ENCODE peak calls at places on chromosomes 5 and 9, in nine cellular contexts. X is tibial nerve, I is BE2C, T is A549, O is lung, U is fibroblast of lung, G is kidney, J is ovary, B is esophagus squamous epithelium. L is an unnamed sample. For H3K9me3, the result is how much of the 10 kb centered on the place peaks cover.

GRCh38 chr9:78400496-78400895 is 103.6 kb downstream of the PSAT1 start:
- DNase-seq in X (no peak), I (no peak), T (no peak), O (no peak), U (no peak), G (no peak), J (no peak), B (no peak), L (no peak)

GRCh38 chr9:38443181-38443580 is 18.9 kb upstream of the IGFBPL1 start:
- DNase-seq in X (no peak), I (no peak), T (peak), O (no peak), U (peak), G (no peak), J (no peak), B (no peak), L (no peak)

GRCh38 chr5:55558484-55558883 is 23.7 kb upstream of the PLPP1 start:
- DNase-seq in X (no peak), I (no peak), T (no peak), O (no peak), U (no peak), G (no peak), J (no peak), B (no peak), L (no peak)

GRCh38 chr9:6564370-6564769 is 81.2 kb downstream of the GLDC start:
- DNase-seq in X (no peak), I (no peak), T (no peak), O (no peak), U (peak), G (no peak), J (no peak), B (no peak), L (no peak)

GRCh38 chr5:1864896-1865440 is 17.8 kb downstream of the IRX4 start:
- DNase-seq in X (no peak), I (no peak), T (no peak), O (no peak), U (no peak), G (no peak), J (no peak), B (no peak), L (no peak)

GRCh38 chr5:108381034-108381954 is 604 bp downstream of the FBXL17 start:
- DNase-seq in X (peak), I (peak), T (peak), O (peak), U (peak), G (peak), J (peak), B (peak), L (peak)

GRCh38 chr5:107388111-107388861 is 282.5 kb downstream of the EFNA5 start:
- DNase-seq in X (no peak), I (peak), T (no peak), O (no peak), U (peak), G (no peak), J (no peak), B (no peak), L (no peak)

GRCh38 chr9:108186996-108187395 is 668.8 kb downstream of the ACTL7B start:
- DNase-seq in X (no peak), I (no peak), T (no peak), O (no peak), U (peak), G (peak), J (peak), B (no peak), L (no peak)

GRCh38 chr5:5678909-5679308 is 256.4 kb downstream of the ICE1 start:
- DNase-seq in X (no peak), I (peak), T (no peak), O (no peak), U (no peak), G (peak), J (no peak), B (no peak), L (no peak)

DNA sequence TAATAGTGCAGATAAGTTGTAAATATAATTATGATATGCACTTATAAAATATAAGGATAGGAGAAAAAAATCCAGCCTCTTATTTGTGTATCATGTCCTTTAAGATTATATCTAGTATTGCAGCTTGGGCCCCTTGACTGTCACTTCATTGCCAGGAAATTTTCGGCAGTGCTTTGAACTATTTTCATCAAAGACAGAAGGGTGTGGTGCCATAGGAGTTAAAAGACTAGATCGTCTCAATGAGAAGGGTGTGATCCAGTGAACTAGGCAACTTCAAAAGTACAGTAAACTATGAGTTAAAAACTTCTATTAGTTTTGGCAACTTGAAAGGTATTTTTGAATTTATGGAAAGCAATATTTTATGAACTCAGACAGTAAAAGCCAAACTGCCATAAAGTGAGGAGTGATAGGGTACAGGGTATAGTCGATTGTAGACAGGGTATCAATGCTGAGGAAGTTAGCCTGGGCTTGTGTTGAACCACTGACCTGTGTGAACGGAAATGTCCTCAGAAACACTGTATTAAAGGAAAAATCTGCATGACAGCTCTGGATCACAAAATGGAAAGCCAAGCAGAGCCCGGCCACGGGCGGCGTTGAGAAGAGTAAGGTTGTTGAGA is 48.6 kb upstream of the IZUMO3 start:
- DNase-seq in X (no peak), I (no peak), T (no peak), O (no peak), U (no peak), G (peak), J (no peak), B (no peak), L (no peak)
- H3K9me3 ChIP-seq in X (under half), I (under half), T (under half), O (under half), U (under half), G (under half), J (under half), B (under half), L (under half)

GRCh38 chr9:89234636-89235035 is 56.0 kb upstream of the SHC3 start:
- DNase-seq in X (no peak), I (peak), T (peak), O (peak), U (peak), G (no peak), J (no peak), B (no peak), L (peak)
- TF ChIP-seq CTCF in X (no peak), I (peak), T (peak), O (no peak), U (peak), G (no peak), J (no peak), B (no peak), L (no peak)

DNA sequence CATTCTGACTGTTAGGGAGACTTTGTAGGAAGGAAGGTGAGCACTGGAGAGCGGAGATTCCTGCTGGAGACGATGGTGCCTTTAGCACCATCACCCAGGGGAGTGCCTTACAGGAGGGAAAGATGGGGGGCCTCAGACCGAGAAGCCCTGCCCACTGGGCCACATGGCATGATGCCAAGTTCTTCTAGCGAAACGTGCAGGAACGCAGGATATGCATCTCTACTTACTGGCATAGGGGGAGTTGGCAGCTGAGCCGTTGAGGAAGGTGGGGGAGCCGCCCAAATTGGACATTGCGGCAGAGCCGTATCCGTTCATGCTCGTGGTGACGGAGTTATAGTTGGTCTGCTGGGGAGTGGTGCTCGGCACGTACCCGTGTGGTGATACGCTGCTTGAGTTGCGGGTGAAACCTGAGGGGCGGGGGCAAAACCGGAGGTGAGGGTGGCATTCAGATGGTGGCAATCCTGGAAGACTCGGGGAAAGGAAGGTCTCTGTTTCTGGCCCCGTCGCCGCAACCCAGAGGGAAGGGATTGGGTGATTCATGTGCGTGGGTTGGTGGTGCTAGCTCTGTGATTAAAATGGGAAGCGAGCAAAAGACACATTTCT is 387.7 kb downstream of the EBF1 start:
- DNase-seq in X (no peak), I (no peak), T (no peak), O (no peak), U (no peak), G (no peak), J (no peak), B (no peak), L (no peak)
- H3K9me3 ChIP-seq in X (under half), I (under half), T (under half), O (under half), U (under half), G (under half), J (under half), B (under half), L (under half)

DNA sequence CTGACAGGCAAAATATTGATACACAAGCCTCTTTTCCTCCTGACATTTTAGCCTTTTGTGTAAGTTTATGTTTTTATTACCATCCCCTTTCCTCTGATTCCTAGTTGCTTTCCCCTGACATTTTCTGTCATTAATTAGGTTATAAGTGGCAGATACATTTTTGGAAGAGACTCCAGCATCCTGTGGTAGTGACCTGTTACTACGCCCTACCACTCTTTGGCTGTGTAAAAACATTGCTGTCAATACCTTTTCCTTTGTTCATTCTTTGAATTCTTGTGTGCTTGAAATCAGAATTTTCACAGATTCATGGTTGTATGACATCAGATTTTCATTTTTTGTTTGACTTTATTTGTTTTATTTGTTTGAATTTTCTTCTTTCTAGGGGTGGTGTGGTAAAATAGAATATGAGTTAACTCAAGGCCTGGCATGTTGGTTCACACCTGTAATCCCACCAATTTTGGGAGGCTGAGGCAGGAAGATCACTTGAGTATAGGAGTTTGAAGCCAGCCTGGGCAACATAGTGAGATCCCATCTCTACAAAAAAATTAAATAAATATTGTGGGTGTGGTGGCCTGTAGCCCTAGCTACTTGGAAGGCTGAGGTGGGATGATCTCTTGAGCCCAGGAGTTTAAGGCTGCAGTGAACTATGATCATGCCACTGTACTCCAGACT is 43.4 kb downstream of the UBE2R2 start:
- DNase-seq in X (no peak), I (no peak), T (no peak), O (no peak), U (peak), G (no peak), J (no peak), B (no peak), L (no peak)
- TF ChIP-seq CTCF in X (no peak), I (peak), T (no peak), O (no peak), U (peak), G (no peak), J (no peak), B (no peak), L (no peak)

GRCh38 chr9:93308158-93308602 is 124.2 kb downstream of the WNK2 start:
- DNase-seq in X (no peak), I (no peak), T (no peak), O (no peak), U (no peak), G (peak), J (no peak), B (no peak), L (no peak)
- H3K9me3 ChIP-seq in X (under half), I (under half), T (under half), O (under half), U (under half), G (under half), J (under half), B (under half), L (under half)

DNA sequence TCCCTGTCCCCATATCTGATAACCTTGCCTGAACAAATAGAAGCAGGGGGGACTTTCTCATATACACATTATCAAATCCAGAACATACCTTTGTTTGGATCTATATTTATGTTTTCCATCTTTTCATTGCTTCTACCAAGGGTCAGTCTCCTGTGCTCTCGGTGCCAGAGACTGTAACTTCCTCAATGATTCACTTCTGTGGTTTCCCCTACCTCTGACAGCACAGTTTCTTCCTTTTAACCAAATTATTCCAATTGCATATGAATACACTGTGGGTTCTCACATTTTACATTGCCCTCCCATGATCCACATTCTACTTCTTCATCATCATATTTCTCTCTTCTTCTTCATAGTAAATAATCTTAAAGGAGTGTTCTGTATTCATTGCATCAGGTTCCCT is 32.2 kb downstream of the NMUR2 start:
- DNase-seq in X (no peak), I (no peak), T (no peak), O (no peak), U (no peak), G (no peak), J (no peak), B (no peak), L (no peak)
- TF ChIP-seq CTCF in X (no peak), I (no peak), T (no peak), O (no peak), U (no peak), G (no peak), J (no peak), B (no peak), L (no peak)